ENCODE peak calls at places on chromosomes 5 and 9, in six cellular contexts. One of them, this sample, is unnamed.

GRCh38 chr5:88879724-88880123 is 3.3 kb downstream of the MEF2C start:
- DNase-seq in fibroblast of the aortic adventitia: peak; percentile 37
- DNase-seq in cardiac muscle cell: no peak
- DNase-seq in ovary: no peak
- DNase-seq in CD8-positive, alpha-beta T cell: no peak
- DNase-seq in fibroblast of lung: no peak
- DNase-seq in this sample: no peak

GRCh38 chr5:95988877-95989276 is 27.2 kb upstream of the ELL2 start:
- DNase-seq in fibroblast of the aortic adventitia: no peak
- DNase-seq in fibroblast of lung: no peak
- DNase-seq in cardiac muscle cell: no peak
- DNase-seq in CD8-positive, alpha-beta T cell: no peak
- DNase-seq in ovary: no peak
- DNase-seq in this sample: no peak

GRCh38 chr5:33073856-33074255 is 362.7 kb downstream of the NPR3 start:
- DNase-seq in fibroblast of lung: peak; percentile 20
- DNase-seq in fibroblast of the aortic adventitia: no peak
- DNase-seq in cardiac muscle cell: no peak
- DNase-seq in ovary: no peak
- DNase-seq in CD8-positive, alpha-beta T cell: no peak
- DNase-seq in this sample: no peak

GRCh38 chr9:99222416-99223280 is 566 bp downstream of the SEC61B start:
- DNase-seq in fibroblast of the aortic adventitia: peak; percentile 40
- DNase-seq in fibroblast of lung: no peak
- DNase-seq in ovary: no peak
- DNase-seq in cardiac muscle cell: peak; percentile 22
- DNase-seq in CD8-positive, alpha-beta T cell: no peak
- DNase-seq in this sample: no peak

GRCh38 chr5:12294151-12294550 is 389.9 kb upstream of the CTNND2 start:
- DNase-seq in CD8-positive, alpha-beta T cell: no peak
- DNase-seq in ovary: no peak
- DNase-seq in cardiac muscle cell: no peak
- DNase-seq in fibroblast of the aortic adventitia: no peak
- DNase-seq in fibroblast of lung: no peak
- DNase-seq in this sample: no peak

GRCh38 chr5:80763211-80763610 is 108.4 kb upstream of the DHFR start:
- DNase-seq in fibroblast of lung: peak; percentile 45
- DNase-seq in cardiac muscle cell: peak; percentile 20
- DNase-seq in CD8-positive, alpha-beta T cell: no peak
- DNase-seq in fibroblast of the aortic adventitia: peak; percentile 14
- DNase-seq in ovary: no peak
- DNase-seq in this sample: no peak

GRCh38 chr5:82388186-82388585 is 110.0 kb upstream of the RPS23 start:
- DNase-seq in fibroblast of the aortic adventitia: peak; percentile 87
- DNase-seq in fibroblast of lung: peak; percentile 59
- DNase-seq in CD8-positive, alpha-beta T cell: no peak
- DNase-seq in cardiac muscle cell: peak; percentile 88
- DNase-seq in ovary: no peak
- DNase-seq in this sample: no peak

GRCh38 chr9:133686642-133687575 is 50.7 kb downstream of the DBH start:
- DNase-seq in ovary: no peak
- DNase-seq in fibroblast of the aortic adventitia: no peak
- DNase-seq in CD8-positive, alpha-beta T cell: no peak
- DNase-seq in cardiac muscle cell: no peak
- DNase-seq in fibroblast of lung: no peak
- DNase-seq in this sample: no peak

GRCh38 chr5:56155992-56156584 is 77.0 kb downstream of the ANKRD55 start:
- DNase-seq in ovary: no peak
- DNase-seq in fibroblast of lung: no peak
- DNase-seq in CD8-positive, alpha-beta T cell: no peak
- DNase-seq in cardiac muscle cell: no peak
- DNase-seq in fibroblast of the aortic adventitia: no peak
- DNase-seq in this sample: no peak

GRCh38 chr9:10562581-10563343 is 50.0 kb downstream of the PTPRD start:
- DNase-seq in cardiac muscle cell: no peak
- DNase-seq in CD8-positive, alpha-beta T cell: no peak
- DNase-seq in fibroblast of the aortic adventitia: no peak
- DNase-seq in fibroblast of lung: no peak
- DNase-seq in ovary: no peak
- DNase-seq in this sample: no peak

GRCh38 chr9:33375841-33376321 is 26.5 kb downstream of the AQP7 start:
- DNase-seq in ovary: no peak
- DNase-seq in CD8-positive, alpha-beta T cell: no peak
- DNase-seq in cardiac muscle cell: peak; percentile 78
- DNase-seq in fibroblast of lung: no peak
- DNase-seq in fibroblast of the aortic adventitia: no peak
- DNase-seq in this sample: no peak

GRCh38 chr9:23621924-23622323 is 204.1 kb downstream of the ELAVL2 start:
- DNase-seq in fibroblast of the aortic adventitia: no peak
- DNase-seq in ovary: no peak
- DNase-seq in CD8-positive, alpha-beta T cell: no peak
- DNase-seq in cardiac muscle cell: no peak
- DNase-seq in fibroblast of lung: no peak
- DNase-seq in this sample: no peak

GRCh38 chr9:135956798-135957166 is 4.4 kb downstream of the UBAC1 start:
- DNase-seq in ovary: no peak
- DNase-seq in cardiac muscle cell: no peak
- DNase-seq in fibroblast of lung: no peak
- DNase-seq in fibroblast of the aortic adventitia: no peak
- DNase-seq in CD8-positive, alpha-beta T cell: no peak
- DNase-seq in this sample: no peak

GRCh38 chr5:126138475-126139005 is 284.7 kb upstream of the GRAMD2B start:
- DNase-seq in fibroblast of lung: peak; percentile 30
- DNase-seq in cardiac muscle cell: peak; percentile 45
- DNase-seq in fibroblast of the aortic adventitia: peak; percentile 34
- DNase-seq in ovary: no peak
- DNase-seq in CD8-positive, alpha-beta T cell: no peak
- DNase-seq in this sample: no peak

GRCh38 chr5:82168294-82168693 is 109.9 kb downstream of the RPS23 start:
- DNase-seq in fibroblast of lung: peak; percentile 33
- DNase-seq in cardiac muscle cell: no peak
- DNase-seq in fibroblast of the aortic adventitia: peak; percentile 30
- DNase-seq in ovary: no peak
- DNase-seq in CD8-positive, alpha-beta T cell: no peak
- DNase-seq in this sample: no peak

GRCh38 chr5:76152161-76152560 is 69.0 kb downstream of the SV2C start:
- DNase-seq in CD8-positive, alpha-beta T cell: no peak
- DNase-seq in fibroblast of the aortic adventitia: no peak
- DNase-seq in cardiac muscle cell: no peak
- DNase-seq in fibroblast of lung: no peak
- DNase-seq in ovary: no peak
- DNase-seq in this sample: no peak

GRCh38 chr5:40386293-40386692 is 293.4 kb upstream of the PTGER4 start:
- DNase-seq in cardiac muscle cell: no peak
- DNase-seq in CD8-positive, alpha-beta T cell: no peak
- DNase-seq in ovary: no peak
- DNase-seq in fibroblast of lung: no peak
- DNase-seq in fibroblast of the aortic adventitia: no peak
- DNase-seq in this sample: no peak

GRCh38 chr9:109816490-109816889 is 36.5 kb downstream of the PALM2AKAP2 start:
- DNase-seq in cardiac muscle cell: peak; percentile 91
- DNase-seq in ovary: no peak
- DNase-seq in fibroblast of the aortic adventitia: peak; percentile 94
- DNase-seq in CD8-positive, alpha-beta T cell: no peak
- DNase-seq in fibroblast of lung: peak; percentile 98
- DNase-seq in this sample: no peak

GRCh38 chr9:117458066-117458465 is 43.2 kb upstream of the ASTN2 start:
- DNase-seq in cardiac muscle cell: no peak
- DNase-seq in fibroblast of the aortic adventitia: no peak
- DNase-seq in CD8-positive, alpha-beta T cell: no peak
- DNase-seq in fibroblast of lung: no peak
- DNase-seq in ovary: no peak
- DNase-seq in this sample: no peak

GRCh38 chr9:21559402-21560280 is 77.5 kb upstream of the IFNE start:
- DNase-seq in fibroblast of the aortic adventitia: peak; percentile 79
- DNase-seq in CD8-positive, alpha-beta T cell: peak; percentile 19
- DNase-seq in fibroblast of lung: peak; percentile 66
- DNase-seq in ovary: peak; percentile 49
- DNase-seq in cardiac muscle cell: peak; percentile 83
- DNase-seq in this sample: peak; percentile 74

GRCh38 chr9:117265253-117265652 is 149.6 kb downstream of the ASTN2 start:
- DNase-seq in CD8-positive, alpha-beta T cell: no peak
- DNase-seq in cardiac muscle cell: no peak
- DNase-seq in fibroblast of the aortic adventitia: no peak
- DNase-seq in fibroblast of lung: no peak
- DNase-seq in ovary: no peak
- DNase-seq in this sample: no peak

GRCh38 chr5:91288117-91288516 is 95.0 kb downstream of the ARRDC3 start:
- DNase-seq in fibroblast of the aortic adventitia: peak; percentile 94
- DNase-seq in fibroblast of lung: peak; percentile 87
- DNase-seq in cardiac muscle cell: peak; percentile 89
- DNase-seq in ovary: no peak
- DNase-seq in CD8-positive, alpha-beta T cell: no peak
- DNase-seq in this sample: no peak

DNA sequence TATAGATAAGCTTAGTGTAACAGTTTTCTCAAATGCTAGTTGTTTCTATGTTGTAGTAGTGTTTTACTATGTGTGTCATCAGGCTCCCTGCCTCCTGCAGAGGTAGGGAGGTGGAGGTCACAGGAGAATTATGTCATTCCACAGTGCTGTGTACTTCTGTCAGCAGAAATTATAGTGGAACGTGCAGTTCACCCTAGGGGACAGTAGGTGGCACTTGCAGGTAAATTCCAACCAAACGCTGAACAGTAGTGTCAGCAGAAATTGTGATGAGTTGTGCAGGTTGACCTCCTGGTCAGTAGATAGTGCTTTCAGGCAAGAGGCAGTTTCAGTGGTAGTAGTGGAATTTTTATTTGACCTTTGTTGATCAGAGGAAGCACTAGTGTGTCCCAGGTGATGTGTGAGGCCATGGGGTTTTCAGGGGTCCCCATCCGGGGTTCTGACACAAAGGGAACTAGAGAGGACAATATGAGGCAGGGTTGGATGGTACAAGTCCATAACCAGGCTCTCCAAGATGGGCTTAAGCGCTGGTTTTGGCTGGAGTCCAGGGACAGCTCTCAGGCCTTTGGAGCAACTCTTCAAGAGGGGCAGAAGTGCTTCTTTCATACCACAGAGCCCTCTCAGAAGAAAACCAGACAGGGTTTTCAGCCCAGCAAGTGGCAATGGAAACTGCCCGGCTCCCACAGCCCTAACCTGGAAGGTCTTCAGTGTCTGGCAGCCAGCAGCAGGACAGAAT is 402.9 kb downstream of the CYLC2 start:
- DNase-seq in ovary: no peak
- DNase-seq in CD8-positive, alpha-beta T cell: no peak
- DNase-seq in cardiac muscle cell: peak; percentile 54
- DNase-seq in fibroblast of the aortic adventitia: peak; percentile 2
- DNase-seq in fibroblast of lung: no peak
- DNase-seq in this sample: no peak
- TF ChIP-seq CTCF in ovary: no peak
- TF ChIP-seq CTCF in CD8-positive, alpha-beta T cell: peak; percentile 41
- TF ChIP-seq CTCF in cardiac muscle cell: peak; percentile 61
- TF ChIP-seq CTCF in fibroblast of the aortic adventitia: peak; percentile 26
- TF ChIP-seq CTCF in fibroblast of lung: peak; percentile 11
- TF ChIP-seq CTCF in this sample: peak; percentile 79

GRCh38 chr5:114062940-114063867 is 298.7 kb upstream of the KCNN2 start:
- DNase-seq in CD8-positive, alpha-beta T cell: no peak
- DNase-seq in fibroblast of the aortic adventitia: no peak
- DNase-seq in fibroblast of lung: no peak
- DNase-seq in cardiac muscle cell: no peak
- DNase-seq in ovary: no peak
- DNase-seq in this sample: no peak
- TF ChIP-seq CTCF in CD8-positive, alpha-beta T cell: no peak
- TF ChIP-seq CTCF in fibroblast of the aortic adventitia: no peak
- TF ChIP-seq CTCF in fibroblast of lung: peak; percentile 16
- TF ChIP-seq CTCF in cardiac muscle cell: no peak
- TF ChIP-seq CTCF in ovary: no peak
- TF ChIP-seq CTCF in this sample: peak; percentile 46

GRCh38 chr9:70998962-70999361 is 122.5 kb downstream of the TRPM3 start:
- DNase-seq in CD8-positive, alpha-beta T cell: no peak
- DNase-seq in cardiac muscle cell: peak; percentile 9
- DNase-seq in fibroblast of lung: no peak
- DNase-seq in fibroblast of the aortic adventitia: peak; percentile 22
- DNase-seq in ovary: no peak
- DNase-seq in this sample: no peak

GRCh38 chr9:71001780-71002386 is 119.5 kb downstream of the TRPM3 start:
- DNase-seq in CD8-positive, alpha-beta T cell: no peak
- DNase-seq in ovary: no peak
- DNase-seq in cardiac muscle cell: peak; percentile 60
- DNase-seq in fibroblast of the aortic adventitia: peak; percentile 66
- DNase-seq in fibroblast of lung: peak; percentile 18
- DNase-seq in this sample: no peak

GRCh38 chr9:71004196-71004595 is 117.2 kb downstream of the TRPM3 start:
- DNase-seq in CD8-positive, alpha-beta T cell: no peak
- DNase-seq in fibroblast of the aortic adventitia: no peak
- DNase-seq in cardiac muscle cell: peak; percentile 9
- DNase-seq in ovary: no peak
- DNase-seq in fibroblast of lung: peak; percentile 3
- DNase-seq in this sample: no peak

GRCh38 chr9:71005456-71005855 is 116.0 kb downstream of the TRPM3 start:
- DNase-seq in CD8-positive, alpha-beta T cell: no peak
- DNase-seq in ovary: no peak
- DNase-seq in fibroblast of the aortic adventitia: no peak
- DNase-seq in fibroblast of lung: no peak
- DNase-seq in cardiac muscle cell: no peak
- DNase-seq in this sample: no peak

DNA sequence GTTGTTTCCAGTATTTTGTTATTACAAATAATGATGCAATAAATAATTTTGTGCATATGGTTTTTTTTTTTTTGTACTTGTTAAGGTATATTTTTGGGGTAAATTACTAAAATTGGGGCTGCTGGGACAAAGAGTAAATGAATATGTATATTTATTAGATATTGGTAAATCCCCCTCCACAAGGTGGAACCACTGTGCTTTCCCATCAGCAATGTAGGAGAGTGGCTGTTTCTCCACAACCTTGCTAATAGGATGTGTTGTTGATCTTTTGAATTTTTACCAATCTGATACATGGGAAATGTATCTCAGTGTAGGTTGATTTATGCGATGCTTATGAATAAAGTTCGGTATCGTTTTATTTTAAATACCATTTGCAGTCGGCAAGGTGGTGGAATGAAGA is 118.1 kb downstream of the TRPM3 start:
- DNase-seq in ovary: no peak
- DNase-seq in fibroblast of lung: no peak
- DNase-seq in fibroblast of the aortic adventitia: no peak
- DNase-seq in cardiac muscle cell: peak; percentile 11
- DNase-seq in CD8-positive, alpha-beta T cell: no peak
- DNase-seq in this sample: no peak
- TF ChIP-seq CTCF in ovary: no peak
- TF ChIP-seq CTCF in fibroblast of lung: no peak
- TF ChIP-seq CTCF in fibroblast of the aortic adventitia: no peak
- TF ChIP-seq CTCF in cardiac muscle cell: no peak
- TF ChIP-seq CTCF in CD8-positive, alpha-beta T cell: no peak
- TF ChIP-seq CTCF in this sample: no peak

DNA sequence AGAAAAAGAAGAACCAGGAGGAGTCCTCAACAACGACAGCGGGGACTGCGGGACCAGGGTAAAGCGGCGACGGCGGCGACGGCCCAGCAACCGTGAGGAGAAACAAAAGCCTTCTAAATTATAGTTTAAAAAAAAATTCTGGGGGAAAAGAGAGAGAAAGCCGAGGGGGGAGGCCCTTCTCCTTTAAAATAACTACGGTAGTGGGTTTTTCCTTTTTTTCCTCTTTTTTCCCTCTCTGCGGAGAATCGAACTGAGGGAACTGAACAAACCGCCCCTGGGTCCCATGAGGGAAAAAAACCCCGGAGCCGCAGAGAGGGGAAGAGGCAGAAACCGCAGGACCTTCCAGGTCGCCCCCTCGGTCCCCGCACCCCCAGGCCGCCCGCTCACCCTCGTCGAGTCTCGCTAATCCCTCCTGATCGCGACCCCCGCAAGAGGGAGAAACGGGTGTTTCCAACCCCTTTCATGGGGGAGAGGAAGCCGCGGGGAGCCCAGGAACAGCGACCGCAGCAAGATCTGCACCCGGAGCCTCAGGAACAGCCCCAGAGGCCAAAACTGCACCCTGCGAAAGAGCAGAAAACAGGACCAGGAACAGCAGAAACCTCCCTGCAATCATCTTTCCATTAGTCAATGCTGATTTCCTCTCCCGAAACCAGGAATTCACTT is 455 bp downstream of the CPEB4 start:
- DNase-seq in ovary: peak; percentile 56
- DNase-seq in fibroblast of the aortic adventitia: peak; percentile 40
- DNase-seq in cardiac muscle cell: peak; percentile 37
- DNase-seq in fibroblast of lung: peak; percentile 26
- DNase-seq in CD8-positive, alpha-beta T cell: no peak
- DNase-seq in this sample: no peak
- TF ChIP-seq CTCF in ovary: no peak
- TF ChIP-seq CTCF in fibroblast of the aortic adventitia: no peak
- TF ChIP-seq CTCF in cardiac muscle cell: no peak
- TF ChIP-seq CTCF in fibroblast of lung: no peak
- TF ChIP-seq CTCF in CD8-positive, alpha-beta T cell: no peak
- TF ChIP-seq CTCF in this sample: no peak

This sample was measured in type B pancreatic cell.